ENCODE peak calls at places on chromosomes 5 and 9, in seven cellular contexts. One of them, this sample, is unnamed.

GRCh38 chr9:97924386-97924785 is 2.1 kb upstream of the TRMO start:
- DNase-seq in activated naive CD8-positive, alpha-beta T cell treated with anti-CD3 and anti-CD28 coated beads for 36 hours: no peak
- DNase-seq in stimulated activated naive CD8-positive, alpha-beta T cell treated with anti-CD3 and anti-CD28 coated beads, Interleukin-15, Interleukin-2, amounts not matched to agents 100 U/mL and 50 U/mL, for 24 hours: no peak
- DNase-seq in GM04504: no peak
- DNase-seq in EL: no peak
- DNase-seq in SIG-M5: peak
- DNase-seq in WERI-Rb-1: no peak
- DNase-seq in this sample: no peak

GRCh38 chr5:81751836-81752643 is 1.1 kb upstream of the SSBP2 start:
- DNase-seq in WERI-Rb-1: peak
- DNase-seq in EL: no peak
- DNase-seq in SIG-M5: no peak
- DNase-seq in stimulated activated naive CD8-positive, alpha-beta T cell treated with anti-CD3 and anti-CD28 coated beads, Interleukin-15, Interleukin-2, amounts not matched to agents 100 U/mL and 50 U/mL, for 24 hours: no peak
- DNase-seq in GM04504: no peak
- DNase-seq in activated naive CD8-positive, alpha-beta T cell treated with anti-CD3 and anti-CD28 coated beads for 36 hours: no peak
- DNase-seq in this sample: peak

GRCh38 chr9:128552744-128553221 is 396 bp downstream of the SPTAN1 start:
- DNase-seq in activated naive CD8-positive, alpha-beta T cell treated with anti-CD3 and anti-CD28 coated beads for 36 hours: no peak
- DNase-seq in SIG-M5: no peak
- DNase-seq in EL: no peak
- DNase-seq in WERI-Rb-1: peak
- DNase-seq in GM04504: no peak
- DNase-seq in stimulated activated naive CD8-positive, alpha-beta T cell treated with anti-CD3 and anti-CD28 coated beads, Interleukin-15, Interleukin-2, amounts not matched to agents 100 U/mL and 50 U/mL, for 24 hours: peak
- DNase-seq in this sample: peak

GRCh38 chr5:177456591-177456964 is 10.0 kb downstream of the PRR7 start:
- DNase-seq in GM04504: no peak
- DNase-seq in WERI-Rb-1: no peak
- DNase-seq in activated naive CD8-positive, alpha-beta T cell treated with anti-CD3 and anti-CD28 coated beads for 36 hours: no peak
- DNase-seq in stimulated activated naive CD8-positive, alpha-beta T cell treated with anti-CD3 and anti-CD28 coated beads, Interleukin-15, Interleukin-2, amounts not matched to agents 100 U/mL and 50 U/mL, for 24 hours: no peak
- DNase-seq in SIG-M5: no peak
- DNase-seq in EL: no peak
- DNase-seq in this sample: no peak

GRCh38 chr9:136625101-136626065 is 37.3 kb upstream of the EGFL7 start:
- DNase-seq in stimulated activated naive CD8-positive, alpha-beta T cell treated with anti-CD3 and anti-CD28 coated beads, Interleukin-15, Interleukin-2, amounts not matched to agents 100 U/mL and 50 U/mL, for 24 hours: no peak
- DNase-seq in SIG-M5: no peak
- DNase-seq in EL: peak
- DNase-seq in activated naive CD8-positive, alpha-beta T cell treated with anti-CD3 and anti-CD28 coated beads for 36 hours: no peak
- DNase-seq in GM04504: no peak
- DNase-seq in WERI-Rb-1: peak
- DNase-seq in this sample: peak

GRCh38 chr5:54909911-54910870 is 75.2 kb downstream of the ESM1 start:
- DNase-seq in stimulated activated naive CD8-positive, alpha-beta T cell treated with anti-CD3 and anti-CD28 coated beads, Interleukin-15, Interleukin-2, amounts not matched to agents 100 U/mL and 50 U/mL, for 24 hours: no peak
- DNase-seq in GM04504: no peak
- DNase-seq in EL: peak
- DNase-seq in SIG-M5: no peak
- DNase-seq in activated naive CD8-positive, alpha-beta T cell treated with anti-CD3 and anti-CD28 coated beads for 36 hours: no peak
- DNase-seq in WERI-Rb-1: no peak
- DNase-seq in this sample: no peak

GRCh38 chr5:118989816-118990215 is 1.5 kb upstream of the DTWD2 start:
- DNase-seq in stimulated activated naive CD8-positive, alpha-beta T cell treated with anti-CD3 and anti-CD28 coated beads, Interleukin-15, Interleukin-2, amounts not matched to agents 100 U/mL and 50 U/mL, for 24 hours: no peak
- DNase-seq in WERI-Rb-1: no peak
- DNase-seq in EL: no peak
- DNase-seq in GM04504: no peak
- DNase-seq in SIG-M5: no peak
- DNase-seq in activated naive CD8-positive, alpha-beta T cell treated with anti-CD3 and anti-CD28 coated beads for 36 hours: no peak
- DNase-seq in this sample: no peak

GRCh38 chr5:1401681-1402096 is 43.6 kb downstream of the SLC6A3 start:
- DNase-seq in activated naive CD8-positive, alpha-beta T cell treated with anti-CD3 and anti-CD28 coated beads for 36 hours: no peak
- DNase-seq in WERI-Rb-1: no peak
- DNase-seq in GM04504: no peak
- DNase-seq in stimulated activated naive CD8-positive, alpha-beta T cell treated with anti-CD3 and anti-CD28 coated beads, Interleukin-15, Interleukin-2, amounts not matched to agents 100 U/mL and 50 U/mL, for 24 hours: no peak
- DNase-seq in EL: no peak
- DNase-seq in SIG-M5: no peak
- DNase-seq in this sample: peak

GRCh38 chr5:118984602-118985001 is 3.7 kb downstream of the DTWD2 start:
- DNase-seq in GM04504: peak
- DNase-seq in WERI-Rb-1: no peak
- DNase-seq in stimulated activated naive CD8-positive, alpha-beta T cell treated with anti-CD3 and anti-CD28 coated beads, Interleukin-15, Interleukin-2, amounts not matched to agents 100 U/mL and 50 U/mL, for 24 hours: no peak
- DNase-seq in SIG-M5: no peak
- DNase-seq in EL: peak
- DNase-seq in activated naive CD8-positive, alpha-beta T cell treated with anti-CD3 and anti-CD28 coated beads for 36 hours: no peak
- DNase-seq in this sample: no peak

GRCh38 chr9:87277346-87277745 is 220.3 kb upstream of the DAPK1 start:
- DNase-seq in EL: no peak
- DNase-seq in WERI-Rb-1: no peak
- DNase-seq in activated naive CD8-positive, alpha-beta T cell treated with anti-CD3 and anti-CD28 coated beads for 36 hours: no peak
- DNase-seq in GM04504: no peak
- DNase-seq in stimulated activated naive CD8-positive, alpha-beta T cell treated with anti-CD3 and anti-CD28 coated beads, Interleukin-15, Interleukin-2, amounts not matched to agents 100 U/mL and 50 U/mL, for 24 hours: no peak
- DNase-seq in SIG-M5: no peak
- DNase-seq in this sample: no peak

GRCh38 chr9:99368341-99369326 is 146.6 kb downstream of the SEC61B start:
- DNase-seq in EL: peak
- DNase-seq in stimulated activated naive CD8-positive, alpha-beta T cell treated with anti-CD3 and anti-CD28 coated beads, Interleukin-15, Interleukin-2, amounts not matched to agents 100 U/mL and 50 U/mL, for 24 hours: peak
- DNase-seq in WERI-Rb-1: peak
- DNase-seq in GM04504: no peak
- DNase-seq in SIG-M5: no peak
- DNase-seq in activated naive CD8-positive, alpha-beta T cell treated with anti-CD3 and anti-CD28 coated beads for 36 hours: peak
- DNase-seq in this sample: peak

GRCh38 chr5:168207450-168208029 is 83.9 kb upstream of the WWC1 start:
- DNase-seq in GM04504: no peak
- DNase-seq in WERI-Rb-1: no peak
- DNase-seq in SIG-M5: no peak
- DNase-seq in activated naive CD8-positive, alpha-beta T cell treated with anti-CD3 and anti-CD28 coated beads for 36 hours: no peak
- DNase-seq in EL: no peak
- DNase-seq in stimulated activated naive CD8-positive, alpha-beta T cell treated with anti-CD3 and anti-CD28 coated beads, Interleukin-15, Interleukin-2, amounts not matched to agents 100 U/mL and 50 U/mL, for 24 hours: no peak
- DNase-seq in this sample: no peak

GRCh38 chr5:57452885-57453284 is 29.7 kb downstream of the ACTBL2 start:
- DNase-seq in SIG-M5: no peak
- DNase-seq in stimulated activated naive CD8-positive, alpha-beta T cell treated with anti-CD3 and anti-CD28 coated beads, Interleukin-15, Interleukin-2, amounts not matched to agents 100 U/mL and 50 U/mL, for 24 hours: no peak
- DNase-seq in WERI-Rb-1: no peak
- DNase-seq in GM04504: no peak
- DNase-seq in activated naive CD8-positive, alpha-beta T cell treated with anti-CD3 and anti-CD28 coated beads for 36 hours: no peak
- DNase-seq in EL: no peak
- DNase-seq in this sample: no peak

GRCh38 chr5:117590944-117591343 is 1016.3 kb upstream of the SEMA6A start:
- DNase-seq in WERI-Rb-1: peak
- DNase-seq in stimulated activated naive CD8-positive, alpha-beta T cell treated with anti-CD3 and anti-CD28 coated beads, Interleukin-15, Interleukin-2, amounts not matched to agents 100 U/mL and 50 U/mL, for 24 hours: no peak
- DNase-seq in activated naive CD8-positive, alpha-beta T cell treated with anti-CD3 and anti-CD28 coated beads for 36 hours: no peak
- DNase-seq in SIG-M5: no peak
- DNase-seq in GM04504: peak
- DNase-seq in EL: peak
- DNase-seq in this sample: no peak

GRCh38 chr5:142472306-142472951 is 147.6 kb upstream of the SPRY4 start:
- DNase-seq in EL: peak
- DNase-seq in activated naive CD8-positive, alpha-beta T cell treated with anti-CD3 and anti-CD28 coated beads for 36 hours: peak
- DNase-seq in GM04504: peak
- DNase-seq in stimulated activated naive CD8-positive, alpha-beta T cell treated with anti-CD3 and anti-CD28 coated beads, Interleukin-15, Interleukin-2, amounts not matched to agents 100 U/mL and 50 U/mL, for 24 hours: peak
- DNase-seq in WERI-Rb-1: no peak
- DNase-seq in SIG-M5: no peak
- DNase-seq in this sample: no peak

GRCh38 chr5:178113141-178113787 is at the start of gene N4BP3:
- DNase-seq in activated naive CD8-positive, alpha-beta T cell treated with anti-CD3 and anti-CD28 coated beads for 36 hours: peak
- DNase-seq in SIG-M5: no peak
- DNase-seq in EL: peak
- DNase-seq in GM04504: no peak
- DNase-seq in WERI-Rb-1: peak
- DNase-seq in stimulated activated naive CD8-positive, alpha-beta T cell treated with anti-CD3 and anti-CD28 coated beads, Interleukin-15, Interleukin-2, amounts not matched to agents 100 U/mL and 50 U/mL, for 24 hours: peak
- DNase-seq in this sample: no peak

GRCh38 chr5:178768371-178769260 is 38.2 kb upstream of the ZNF354A start:
- DNase-seq in WERI-Rb-1: no peak
- DNase-seq in activated naive CD8-positive, alpha-beta T cell treated with anti-CD3 and anti-CD28 coated beads for 36 hours: no peak
- DNase-seq in SIG-M5: no peak
- DNase-seq in GM04504: no peak
- DNase-seq in EL: no peak
- DNase-seq in stimulated activated naive CD8-positive, alpha-beta T cell treated with anti-CD3 and anti-CD28 coated beads, Interleukin-15, Interleukin-2, amounts not matched to agents 100 U/mL and 50 U/mL, for 24 hours: no peak
- DNase-seq in this sample: no peak

GRCh38 chr9:78286125-78286524 is 10.8 kb upstream of the PSAT1 start:
- DNase-seq in stimulated activated naive CD8-positive, alpha-beta T cell treated with anti-CD3 and anti-CD28 coated beads, Interleukin-15, Interleukin-2, amounts not matched to agents 100 U/mL and 50 U/mL, for 24 hours: no peak
- DNase-seq in EL: no peak
- DNase-seq in SIG-M5: no peak
- DNase-seq in GM04504: no peak
- DNase-seq in activated naive CD8-positive, alpha-beta T cell treated with anti-CD3 and anti-CD28 coated beads for 36 hours: no peak
- DNase-seq in WERI-Rb-1: no peak
- DNase-seq in this sample: no peak

GRCh38 chr5:7850533-7851239 is at the start of gene CFAP90:
- DNase-seq in activated naive CD8-positive, alpha-beta T cell treated with anti-CD3 and anti-CD28 coated beads for 36 hours: no peak
- DNase-seq in GM04504: no peak
- DNase-seq in WERI-Rb-1: peak
- DNase-seq in stimulated activated naive CD8-positive, alpha-beta T cell treated with anti-CD3 and anti-CD28 coated beads, Interleukin-15, Interleukin-2, amounts not matched to agents 100 U/mL and 50 U/mL, for 24 hours: peak
- DNase-seq in SIG-M5: no peak
- DNase-seq in EL: peak
- DNase-seq in this sample: peak

GRCh38 chr5:146574713-146575112 is 58.7 kb upstream of the GPR151 start:
- DNase-seq in activated naive CD8-positive, alpha-beta T cell treated with anti-CD3 and anti-CD28 coated beads for 36 hours: no peak
- DNase-seq in GM04504: no peak
- DNase-seq in WERI-Rb-1: no peak
- DNase-seq in SIG-M5: no peak
- DNase-seq in EL: no peak
- DNase-seq in stimulated activated naive CD8-positive, alpha-beta T cell treated with anti-CD3 and anti-CD28 coated beads, Interleukin-15, Interleukin-2, amounts not matched to agents 100 U/mL and 50 U/mL, for 24 hours: no peak
- DNase-seq in this sample: no peak

GRCh38 chr5:132059043-132059695 is 1.3 kb upstream of the IL3 start:
- DNase-seq in SIG-M5: no peak
- DNase-seq in activated naive CD8-positive, alpha-beta T cell treated with anti-CD3 and anti-CD28 coated beads for 36 hours: no peak
- DNase-seq in WERI-Rb-1: peak
- DNase-seq in GM04504: no peak
- DNase-seq in stimulated activated naive CD8-positive, alpha-beta T cell treated with anti-CD3 and anti-CD28 coated beads, Interleukin-15, Interleukin-2, amounts not matched to agents 100 U/mL and 50 U/mL, for 24 hours: peak
- DNase-seq in EL: no peak
- DNase-seq in this sample: no peak

GRCh38 chr5:142175039-142175438 is 66.5 kb downstream of the NDFIP1 start:
- DNase-seq in WERI-Rb-1: no peak
- DNase-seq in stimulated activated naive CD8-positive, alpha-beta T cell treated with anti-CD3 and anti-CD28 coated beads, Interleukin-15, Interleukin-2, amounts not matched to agents 100 U/mL and 50 U/mL, for 24 hours: no peak
- DNase-seq in GM04504: no peak
- DNase-seq in activated naive CD8-positive, alpha-beta T cell treated with anti-CD3 and anti-CD28 coated beads for 36 hours: no peak
- DNase-seq in EL: no peak
- DNase-seq in SIG-M5: no peak
- DNase-seq in this sample: no peak

GRCh38 chr9:37520641-37521040 is 34.9 kb downstream of the POLR1E start:
- DNase-seq in GM04504: no peak
- DNase-seq in SIG-M5: no peak
- DNase-seq in EL: no peak
- DNase-seq in activated naive CD8-positive, alpha-beta T cell treated with anti-CD3 and anti-CD28 coated beads for 36 hours: no peak
- DNase-seq in stimulated activated naive CD8-positive, alpha-beta T cell treated with anti-CD3 and anti-CD28 coated beads, Interleukin-15, Interleukin-2, amounts not matched to agents 100 U/mL and 50 U/mL, for 24 hours: no peak
- DNase-seq in WERI-Rb-1: no peak
- DNase-seq in this sample: no peak

GRCh38 chr5:123154857-123155467 is 65.9 kb downstream of the PRDM6 start:
- DNase-seq in WERI-Rb-1: no peak
- DNase-seq in activated naive CD8-positive, alpha-beta T cell treated with anti-CD3 and anti-CD28 coated beads for 36 hours: no peak
- DNase-seq in SIG-M5: no peak
- DNase-seq in EL: no peak
- DNase-seq in stimulated activated naive CD8-positive, alpha-beta T cell treated with anti-CD3 and anti-CD28 coated beads, Interleukin-15, Interleukin-2, amounts not matched to agents 100 U/mL and 50 U/mL, for 24 hours: no peak
- DNase-seq in GM04504: no peak
- DNase-seq in this sample: no peak

GRCh38 chr9:35826071-35826701 is 2.3 kb downstream of the FAM221B start:
- DNase-seq in GM04504: no peak
- DNase-seq in SIG-M5: no peak
- DNase-seq in EL: peak
- DNase-seq in stimulated activated naive CD8-positive, alpha-beta T cell treated with anti-CD3 and anti-CD28 coated beads, Interleukin-15, Interleukin-2, amounts not matched to agents 100 U/mL and 50 U/mL, for 24 hours: no peak
- DNase-seq in WERI-Rb-1: peak
- DNase-seq in activated naive CD8-positive, alpha-beta T cell treated with anti-CD3 and anti-CD28 coated beads for 36 hours: no peak
- DNase-seq in this sample: no peak

GRCh38 chr5:1652873-1653707 is 129.3 kb upstream of the LPCAT1 start:
- DNase-seq in GM04504: peak
- DNase-seq in stimulated activated naive CD8-positive, alpha-beta T cell treated with anti-CD3 and anti-CD28 coated beads, Interleukin-15, Interleukin-2, amounts not matched to agents 100 U/mL and 50 U/mL, for 24 hours: no peak
- DNase-seq in SIG-M5: no peak
- DNase-seq in WERI-Rb-1: peak
- DNase-seq in EL: no peak
- DNase-seq in activated naive CD8-positive, alpha-beta T cell treated with anti-CD3 and anti-CD28 coated beads for 36 hours: no peak
- DNase-seq in this sample: peak

GRCh38 chr9:37377688-37378612 is 44.5 kb upstream of the GRHPR start:
- DNase-seq in WERI-Rb-1: no peak
- DNase-seq in activated naive CD8-positive, alpha-beta T cell treated with anti-CD3 and anti-CD28 coated beads for 36 hours: no peak
- DNase-seq in SIG-M5: no peak
- DNase-seq in EL: no peak
- DNase-seq in GM04504: no peak
- DNase-seq in stimulated activated naive CD8-positive, alpha-beta T cell treated with anti-CD3 and anti-CD28 coated beads, Interleukin-15, Interleukin-2, amounts not matched to agents 100 U/mL and 50 U/mL, for 24 hours: no peak
- DNase-seq in this sample: no peak

GRCh38 chr5:136638084-136638483 is 272.7 kb upstream of the TRPC7 start:
- DNase-seq in EL: no peak
- DNase-seq in GM04504: no peak
- DNase-seq in activated naive CD8-positive, alpha-beta T cell treated with anti-CD3 and anti-CD28 coated beads for 36 hours: no peak
- DNase-seq in SIG-M5: no peak
- DNase-seq in WERI-Rb-1: no peak
- DNase-seq in stimulated activated naive CD8-positive, alpha-beta T cell treated with anti-CD3 and anti-CD28 coated beads, Interleukin-15, Interleukin-2, amounts not matched to agents 100 U/mL and 50 U/mL, for 24 hours: no peak
- DNase-seq in this sample: no peak

GRCh38 chr9:8734760-8735159 is 935.2 kb upstream of the DMAC1 start:
- DNase-seq in WERI-Rb-1: no peak
- DNase-seq in stimulated activated naive CD8-positive, alpha-beta T cell treated with anti-CD3 and anti-CD28 coated beads, Interleukin-15, Interleukin-2, amounts not matched to agents 100 U/mL and 50 U/mL, for 24 hours: no peak
- DNase-seq in EL: no peak
- DNase-seq in GM04504: no peak
- DNase-seq in activated naive CD8-positive, alpha-beta T cell treated with anti-CD3 and anti-CD28 coated beads for 36 hours: no peak
- DNase-seq in SIG-M5: no peak
- DNase-seq in this sample: no peak